ENCODE peak calls at places on chromosomes 7 and 10, in four cellular contexts. J, L, D and W are unnamed samples. For H3K9me3, the result is how much of the 10 kb centered on the place peaks cover.

GRCh38 chr10:70198696-70199466 is 28.6 kb upstream of the SAR1A start:
- DNase-seq in J (no peak), L (no peak), D (no peak), W (no peak)

GRCh38 chr7:142583424-142583823 is 165.8 kb upstream of the PRSS1 start:
- DNase-seq in J (no peak), L (peak), D (peak), W (no peak)

GRCh38 chr10:93199221-93199681 is 125.6 kb downstream of the CYP26A1 start:
- DNase-seq in J (no peak), L (peak), D (no peak), W (no peak)

GRCh38 chr7:105241198-105241597 is 147.5 kb downstream of the SRPK2 start:
- DNase-seq in J (no peak), L (no peak), D (no peak), W (no peak)

GRCh38 chr7:141158562-141158961 is 84.7 kb downstream of the TMEM178B start:
- DNase-seq in J (no peak), L (peak), D (peak), W (no peak)

GRCh38 chr10:3292601-3293000 is 120.0 kb upstream of the PITRM1 start:
- DNase-seq in J (no peak), L (peak), D (no peak), W (no peak)

GRCh38 chr10:77506517-77506916 is 131.1 kb downstream of the KCNMA1 start:
- DNase-seq in J (no peak), L (no peak), D (no peak), W (no peak)

GRCh38 chr10:5666324-5667220 is at the start of gene ASB13:
- DNase-seq in J (no peak), L (peak), D (no peak), W (peak)

GRCh38 chr7:50821457-50821977 is 38.8 kb upstream of the GRB10 start:
- DNase-seq in J (no peak), L (peak), D (no peak), W (no peak)

GRCh38 chr7:484365-485101 is 35.1 kb downstream of the PDGFA start:
- DNase-seq in J (no peak), L (no peak), D (no peak), W (no peak)

GRCh38 chr10:133379152-133379800 is at the start of gene PAOX:
- DNase-seq in J (peak), L (peak), D (no peak), W (peak)

GRCh38 chr7:27161214-27161720 is 4.1 kb downstream of the HOXA9 start:
- DNase-seq in J (no peak), L (peak), D (no peak), W (no peak)

GRCh38 chr10:19966751-19967150 is 150.5 kb downstream of the PLXDC2 start:
- DNase-seq in J (no peak), L (no peak), D (no peak), W (no peak)

GRCh38 chr10:54009672-54010071 is 791.4 kb downstream of the PCDH15 start:
- DNase-seq in J (no peak), L (no peak), D (no peak), W (no peak)

GRCh38 chr10:28980264-28980663 is 302.9 kb downstream of the BAMBI start:
- DNase-seq in J (no peak), L (no peak), D (no peak), W (no peak)

GRCh38 chr7:121366852-121367431 is 29.2 kb downstream of the FAM3C start:
- DNase-seq in J (no peak), L (no peak), D (peak), W (no peak)

GRCh38 chr7:75559355-75559986 is 67.4 kb downstream of the SPDYE5 start:
- DNase-seq in J (no peak), L (no peak), D (no peak), W (no peak)

GRCh38 chr10:4981722-4982471 is 18.7 kb downstream of the AKR1C1 start:
- DNase-seq in J (no peak), L (peak), D (no peak), W (no peak)

GRCh38 chr7:15609287-15609686 is 47.5 kb upstream of the AGMO start:
- DNase-seq in J (no peak), L (no peak), D (no peak), W (no peak)

GRCh38 chr7:1696671-1697498 is 26.8 kb downstream of the ELFN1 start:
- DNase-seq in J (no peak), L (peak), D (no peak), W (no peak)

GRCh38 chr10:33618196-33618595 is 283.7 kb upstream of the NRP1 start:
- DNase-seq in J (no peak), L (no peak), D (no peak), W (no peak)

GRCh38 chr10:98415710-98416077 is 712 bp upstream of the PYROXD2 start:
- DNase-seq in J (no peak), L (no peak), D (no peak), W (no peak)

GRCh38 chr10:127535802-127536515 is 13.2 kb upstream of the NPS start:
- DNase-seq in J (no peak), L (no peak), D (no peak), W (no peak)

GRCh38 chr7:157785021-157785441 is 448.2 kb downstream of the DNAJB6 start:
- DNase-seq in J (no peak), L (no peak), D (no peak), W (no peak)
- H3K9me3 ChIP-seq in J (under half), L (under half), D (half or more), W (under half)

DNA sequence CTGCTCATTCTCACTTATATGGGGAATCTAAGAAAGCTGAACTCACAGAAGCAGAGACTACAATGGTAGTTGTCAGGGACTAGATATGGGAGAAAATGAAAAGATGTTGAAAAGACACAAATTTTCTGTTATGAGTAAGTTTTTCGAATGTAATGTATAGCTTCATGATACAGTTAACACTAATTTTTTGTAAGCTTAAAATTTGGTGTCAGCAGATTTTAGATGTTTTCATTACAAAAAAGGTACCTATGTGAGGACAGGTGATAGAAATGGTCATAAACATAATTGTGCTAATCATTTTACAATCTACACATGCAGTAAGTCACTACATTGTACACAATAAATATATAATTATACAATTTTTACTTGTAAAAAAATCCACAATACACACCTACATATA is 286.6 kb downstream of the ZNF33B start:
- DNase-seq in J (no peak), L (no peak), D (no peak), W (no peak)
- H3K9me3 ChIP-seq in J (under half), L (under half), D (under half), W (under half)

GRCh38 chr7:42869131-42870020 is 42.5 kb downstream of the C7orf25 start:
- DNase-seq in J (no peak), L (peak), D (no peak), W (no peak)
- H3K9me3 ChIP-seq in J (under half), L (under half), D (under half), W (under half)

DNA sequence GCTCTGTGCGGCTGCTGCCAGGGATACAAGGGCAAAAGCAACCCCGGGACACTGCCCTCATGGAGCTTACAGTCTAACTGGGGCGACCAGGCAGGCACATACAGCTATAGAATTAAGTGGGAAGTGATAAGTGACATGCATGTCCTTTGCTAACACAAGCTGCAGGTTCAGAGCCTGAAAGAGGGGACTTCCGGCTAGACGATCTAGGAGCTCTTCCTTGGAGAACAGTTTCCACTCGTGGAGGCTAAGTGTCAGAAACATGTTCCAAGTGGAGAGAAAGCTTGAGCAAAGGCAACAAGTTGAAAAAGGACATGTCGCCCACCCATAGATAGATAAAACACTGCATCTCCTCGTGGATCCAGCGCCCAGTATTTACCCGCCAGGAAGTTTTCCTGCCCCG is 548 bp upstream of the NKX2-3 start:
- DNase-seq in J (no peak), L (no peak), D (no peak), W (no peak)
- H3K9me3 ChIP-seq in J (under half), L (under half), D (under half), W (under half)

GRCh38 chr10:44888861-44889260 is 22.3 kb upstream of the TMEM72 start:
- DNase-seq in J (no peak), L (no peak), D (no peak), W (no peak)
- H3K9me3 ChIP-seq in J (under half), L (under half), D (under half), W (under half)

GRCh38 chr10:130338588-130339070 is 202.4 kb downstream of the GLRX3 start:
- DNase-seq in J (no peak), L (no peak), D (no peak), W (no peak)

GRCh38 chr10:130336612-130337304 is 200.6 kb downstream of the GLRX3 start:
- DNase-seq in J (no peak), L (no peak), D (no peak), W (no peak)

GRCh38 chr10:130337305-130337640 is 201.1 kb downstream of the GLRX3 start:
- DNase-seq in J (no peak), L (no peak), D (no peak), W (no peak)

GRCh38 chr10:130339091-130339490 is 202.9 kb downstream of the GLRX3 start:
- DNase-seq in J (no peak), L (no peak), D (no peak), W (no peak)

GRCh38 chr10:130337696-130338587 is 201.8 kb downstream of the GLRX3 start:
- DNase-seq in J (no peak), L (no peak), D (no peak), W (no peak)
- H3K9me3 ChIP-seq in J (under half), L (under half), D (half or more), W (under half)

DNA sequence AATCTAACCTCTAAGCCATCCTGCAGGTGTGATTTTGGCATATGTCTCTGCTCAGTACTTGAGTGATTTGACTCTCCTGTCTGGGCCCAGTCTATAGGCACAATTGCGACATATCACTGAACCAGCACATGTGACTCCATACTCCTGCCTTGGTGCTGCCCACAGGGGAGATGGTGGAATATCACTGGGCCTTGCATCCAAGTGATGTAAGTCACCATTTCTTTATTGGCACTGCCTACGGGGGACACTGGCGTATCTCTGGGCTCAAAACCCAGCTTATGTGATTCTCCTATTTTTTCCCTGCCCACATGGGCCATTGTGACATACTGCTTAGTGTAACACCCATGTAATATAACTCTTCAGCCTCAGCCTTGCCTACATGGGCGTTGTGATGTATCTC is 48.1 kb upstream of the ZNF680 start:
- DNase-seq in J (no peak), L (no peak), D (no peak), W (no peak)
- H3K9me3 ChIP-seq in J (under half), L (under half), D (under half), W (under half)